ENCODE peak calls at places on chromosome 10, in seven cellular contexts. F, D, Z, Q, B, C and X are unnamed samples.

GRCh38 chr10:33886299-33886698 is 551.8 kb upstream of the NRP1 start:
- DNase-seq in F (no peak), B (no peak), Q (no peak), C (no peak), D (no peak), Z (no peak), X (no peak)

GRCh38 chr10:114022751-114023150 is 20.9 kb upstream of the ADRB1 start:
- DNase-seq in F (no peak), B (no peak), C (no peak), D (no peak), Z (no peak), Q (no peak), X (no peak)

GRCh38 chr10:7563770-7564169 is 103.0 kb downstream of the ITIH5 start:
- DNase-seq in B (no peak), D (no peak), C (no peak), Q (no peak), Z (no peak), F (no peak), X (no peak)

GRCh38 chr10:118805146-118805545 is 50.4 kb upstream of the CACUL1 start:
- DNase-seq in Q (no peak), C (no peak), Z (no peak), F (no peak), D (no peak), B (no peak), X (no peak)

GRCh38 chr10:3772349-3773222 is 12.4 kb downstream of the KLF6 start:
- DNase-seq in D (no peak), C (no peak), B (no peak), F (no peak), Q (no peak), Z (no peak), X (no peak)

GRCh38 chr10:42952358-42952757 is 124.5 kb upstream of the RET start:
- DNase-seq in D (no peak), B (no peak), C (no peak), Z (peak), Q (no peak), F (no peak), X (peak)

GRCh38 chr10:13648425-13648824 is 61.7 kb downstream of the PRPF18 start:
- DNase-seq in B (no peak), F (no peak), C (no peak), Z (no peak), D (no peak), Q (no peak), X (no peak)

GRCh38 chr10:34135515-34135914 is 679.6 kb downstream of the PARD3 start:
- DNase-seq in Q (no peak), B (no peak), F (no peak), C (no peak), Z (no peak), D (no peak), X (no peak)

GRCh38 chr10:96998329-96998888 is 166.3 kb downstream of the LCOR start:
- DNase-seq in Q (no peak), C (no peak), Z (peak), F (no peak), D (no peak), B (peak), X (no peak)

GRCh38 chr10:3080608-3081007 is 13.3 kb downstream of the PFKP start:
- DNase-seq in Z (no peak), Q (no peak), F (no peak), C (no peak), B (no peak), D (no peak), X (no peak)

GRCh38 chr10:25457552-25457951 is 282.8 kb downstream of the GPR158 start:
- DNase-seq in C (no peak), D (no peak), Q (no peak), B (no peak), F (no peak), Z (no peak), X (no peak)

GRCh38 chr10:24821986-24822385 is 98.3 kb upstream of the ARHGAP21 start:
- DNase-seq in C (no peak), F (no peak), B (no peak), Q (no peak), D (no peak), Z (peak), X (no peak)

GRCh38 chr10:126839094-126839761 is 66.0 kb upstream of the DOCK1 start:
- DNase-seq in Z (no peak), Q (no peak), D (no peak), B (no peak), C (no peak), F (no peak), X (no peak)

GRCh38 chr10:70605153-70605552 is 2.6 kb upstream of the PRF1 start:
- DNase-seq in B (no peak), D (no peak), F (no peak), Z (no peak), Q (no peak), C (no peak), X (no peak)

GRCh38 chr10:80598084-80598798 is 60.5 kb downstream of the SH2D4B start:
- DNase-seq in C (no peak), B (no peak), F (no peak), Z (no peak), D (no peak), Q (no peak), X (no peak)

GRCh38 chr10:88385601-88386203 is 197.4 kb downstream of the RNLS start:
- DNase-seq in B (no peak), F (peak), C (no peak), D (no peak), Z (peak), Q (peak), X (no peak)

GRCh38 chr10:112689327-112689726 is 242.3 kb downstream of the VTI1A start:
- DNase-seq in D (no peak), Z (peak), F (no peak), B (no peak), Q (no peak), C (no peak), X (peak)

GRCh38 chr10:131745591-131745990 is 155.2 kb upstream of the PPP2R2D start:
- DNase-seq in F (no peak), D (no peak), B (no peak), Q (no peak), C (no peak), Z (no peak), X (no peak)

GRCh38 chr10:113292743-113293142 is 260.1 kb upstream of the HABP2 start:
- DNase-seq in B (no peak), F (no peak), Z (no peak), D (no peak), Q (no peak), C (no peak), X (no peak)

GRCh38 chr10:45514283-45515270 is 140.6 kb downstream of the ALOX5 start:
- DNase-seq in Z (no peak), B (no peak), F (no peak), C (no peak), D (no peak), Q (no peak), X (peak)

GRCh38 chr10:70145666-70146488 is 623 bp downstream of the TYSND1 start:
- DNase-seq in Z (peak), D (peak), C (peak), B (no peak), Q (peak), F (peak), X (peak)

GRCh38 chr10:18984531-18984930 is 64.1 kb upstream of the MALRD1 start:
- DNase-seq in D (no peak), B (no peak), Q (no peak), C (no peak), Z (no peak), F (no peak), X (no peak)

GRCh38 chr10:37896436-37896835 is 39.0 kb upstream of the ZNF248 start:
- DNase-seq in Q (no peak), F (no peak), B (no peak), Z (no peak), D (no peak), C (no peak), X (no peak)

GRCh38 chr10:58513189-58514101 is 773 bp downstream of the BICC1 start:
- DNase-seq in D (no peak), C (no peak), B (peak), Z (peak), Q (no peak), F (no peak), X (peak)

GRCh38 chr10:17351506-17351905 is 102.9 kb downstream of the ST8SIA6 start:
- DNase-seq in D (no peak), F (no peak), C (no peak), Z (no peak), B (no peak), Q (no peak), X (no peak)

GRCh38 chr10:239109-239508 is 103.9 kb downstream of the ZMYND11 start:
- DNase-seq in Q (no peak), B (no peak), D (no peak), Z (peak), F (no peak), C (no peak), X (no peak)

GRCh38 chr10:102678842-102679289 is 34.6 kb downstream of the TRIM8 start:
- DNase-seq in Q (no peak), F (peak), Z (peak), C (no peak), D (no peak), B (no peak), X (peak)

GRCh38 chr10:93973748-93974445 is 19.8 kb upstream of the PLCE1 start:
- DNase-seq in Z (no peak), B (no peak), C (no peak), Q (no peak), F (no peak), D (no peak), X (no peak)

GRCh38 chr10:102735065-102735562 is 8.6 kb upstream of the WBP1L start:
- DNase-seq in F (no peak), Z (no peak), D (no peak), Q (no peak), B (no peak), C (no peak), X (no peak)

GRCh38 chr10:126262971-126263370 is 125.3 kb downstream of the ADAM12 start:
- DNase-seq in D (no peak), C (no peak), Z (no peak), F (no peak), B (no peak), Q (no peak), X (peak)

GRCh38 chr10:28628184-28628893 is 49.0 kb upstream of the BAMBI start:
- DNase-seq in Q (peak), F (peak), B (peak), D (peak), C (peak), Z (peak), X (peak)

GRCh38 chr10:79166741-79167140 is 98.0 kb downstream of the ZMIZ1 start:
- DNase-seq in C (no peak), D (no peak), Q (no peak), Z (no peak), F (no peak), B (no peak), X (no peak)

GRCh38 chr10:132149917-132150316 is 36.8 kb upstream of the DPYSL4 start:
- DNase-seq in C (no peak), D (no peak), F (no peak), Z (no peak), Q (no peak), B (no peak), X (no peak)

GRCh38 chr10:33258951-33259350 is 75.5 kb downstream of the NRP1 start:
- DNase-seq in B (no peak), Q (no peak), C (no peak), Z (peak), D (no peak), F (no peak), X (peak)

GRCh38 chr10:71229726-71230655 is 17.6 kb downstream of the UNC5B start:
- DNase-seq in F (no peak), Z (no peak), C (no peak), Q (no peak), D (no peak), B (no peak), X (no peak)